ENCODE peak calls at places on chromosomes 13 and 19, in ten cellular contexts. B, C, T, H, Y, Z, Q, O, N and P are unnamed samples.

GRCh38 chr13:97339019-97339988 is 94.7 kb upstream of the RAP2A start:
- DNase-seq in B (no peak), C (no peak), T (no peak), H (peak), Y (peak), Z (no peak), Q (peak), O (no peak), N (peak), P (no peak)

GRCh38 chr13:39385621-39386231 is 217.3 kb downstream of the LHFPL6 start:
- DNase-seq in B (no peak), C (no peak), T (no peak), H (no peak), Y (no peak), Z (no peak), Q (no peak), O (no peak), N (no peak), P (no peak)

GRCh38 chr13:112877066-112877465 is 91.9 kb upstream of the MCF2L start:
- DNase-seq in B (no peak), C (no peak), T (no peak), H (no peak), Y (no peak), Z (no peak), Q (no peak), O (no peak), N (no peak), P (no peak)

GRCh38 chr19:3537438-3538240 is 1.3 kb upstream of the TEKTIP1 start:
- DNase-seq in B (no peak), C (no peak), T (no peak), H (no peak), Y (no peak), Z (no peak), Q (no peak), O (no peak), N (no peak), P (peak)

GRCh38 chr19:4337906-4338440 is 654 bp downstream of the STAP2 start:
- DNase-seq in B (no peak), C (no peak), T (no peak), H (no peak), Y (peak), Z (no peak), Q (no peak), O (no peak), N (peak), P (peak)

GRCh38 chr19:41265376-41266153 is 1.4 kb downstream of the HNRNPUL1 start:
- DNase-seq in B (no peak), C (peak), T (no peak), H (no peak), Y (peak), Z (no peak), Q (peak), O (no peak), N (peak), P (no peak)

GRCh38 chr19:13056052-13056660 is 46.5 kb downstream of the LYL1 start:
- DNase-seq in B (no peak), C (no peak), T (no peak), H (peak), Y (peak), Z (no peak), Q (peak), O (no peak), N (peak), P (peak)

GRCh38 chr13:40509876-40510275 is 156.6 kb downstream of the FOXO1 start:
- DNase-seq in B (no peak), C (no peak), T (no peak), H (no peak), Y (no peak), Z (no peak), Q (no peak), O (no peak), N (no peak), P (no peak)

GRCh38 chr19:1183543-1184172 is 9.6 kb upstream of the SBNO2 start:
- DNase-seq in B (no peak), C (no peak), T (no peak), H (no peak), Y (peak), Z (no peak), Q (no peak), O (no peak), N (no peak), P (no peak)

GRCh38 chr19:4310247-4311121 is 6.1 kb downstream of the FSD1 start:
- DNase-seq in B (no peak), C (peak), T (no peak), H (no peak), Y (peak), Z (no peak), Q (peak), O (no peak), N (peak), P (no peak)

GRCh38 chr13:26628706-26629105 is 71.2 kb downstream of the WASF3 start:
- DNase-seq in B (no peak), C (no peak), T (no peak), H (no peak), Y (peak), Z (no peak), Q (peak), O (no peak), N (peak), P (no peak)

GRCh38 chr13:105406551-105406950 is 1128.9 kb downstream of the EFNB2 start:
- DNase-seq in B (no peak), C (no peak), T (no peak), H (no peak), Y (no peak), Z (no peak), Q (no peak), O (no peak), N (no peak), P (no peak)

GRCh38 chr19:41408256-41408655 is 10.6 kb downstream of the BCKDHA start:
- DNase-seq in B (no peak), C (no peak), T (no peak), H (no peak), Y (no peak), Z (no peak), Q (no peak), O (no peak), N (peak), P (no peak)

GRCh38 chr13:109687559-109688448 is 98.6 kb downstream of the IRS2 start:
- DNase-seq in B (no peak), C (no peak), T (no peak), H (no peak), Y (peak), Z (no peak), Q (no peak), O (no peak), N (peak), P (no peak)

GRCh38 chr13:23271331-23271730 is 90.6 kb downstream of the SGCG start:
- DNase-seq in B (no peak), C (no peak), T (no peak), H (no peak), Y (no peak), Z (no peak), Q (no peak), O (no peak), N (no peak), P (no peak)

GRCh38 chr13:63435668-63436275 is 2020.1 kb upstream of the PCDH20 start:
- DNase-seq in B (no peak), C (no peak), T (no peak), H (peak), Y (peak), Z (no peak), Q (peak), O (no peak), N (no peak), P (no peak)